ENCODE peak calls at places on chromosomes 13 and 19, in five cellular contexts. C is NCI-H1417; R is WERI-Rb-1; A is activated CD4-positive, alpha-beta T cell treated with anti-CD3 and anti-CD28 coated beads, Interleukin-2, amount 10 ng/mL, durations not matched to agents 7 days and 5 days; H is LoVo. T is an unnamed sample.

GRCh38 chr19:47309608-47310007 is at the start of gene C5AR1:
- DNase-seq in A (no peak), C (no peak), R (no peak), H (no peak), T (peak)

GRCh38 chr19:39307233-39307821 is 11.1 kb downstream of the IFNL1 start:
- DNase-seq in R (no peak), C (peak), A (no peak), H (no peak), T (no peak)

GRCh38 chr13:52001120-52001731 is 10.0 kb downstream of the ATP7B start:
- DNase-seq in C (peak), A (no peak), R (no peak), H (peak), T (peak)

GRCh38 chr19:49150106-49150943 is 4.9 kb downstream of the HRC start:
- DNase-seq in A (peak), H (peak), C (peak), R (peak), T (peak)

GRCh38 chr19:49793561-49793840 is 19.6 kb downstream of the FUZ start:
- DNase-seq in R (no peak), H (peak), A (no peak), C (no peak), T (no peak)

GRCh38 chr13:29845440-29846056 is 4.9 kb downstream of the UBL3 start:
- DNase-seq in H (no peak), A (no peak), C (no peak), R (no peak), T (no peak)

GRCh38 chr13:112615391-112615790 is 27.4 kb upstream of the TUBGCP3 start:
- DNase-seq in R (peak), C (no peak), H (no peak), A (no peak), T (no peak)

GRCh38 chr19:2528543-2529173 is 52.7 kb downstream of the GADD45B start:
- DNase-seq in R (no peak), A (no peak), H (no peak), C (no peak), T (no peak)

GRCh38 chr19:2977686-2978466 is 512 bp downstream of the TLE6 start:
- DNase-seq in R (no peak), C (no peak), A (no peak), H (no peak), T (no peak)

GRCh38 chr13:95955255-95955654 is 97.9 kb downstream of the UGGT2 start:
- DNase-seq in A (no peak), H (no peak), C (no peak), R (no peak), T (no peak)

GRCh38 chr19:18717601-18718000 is 34.1 kb downstream of the CRTC1 start:
- DNase-seq in A (no peak), R (no peak), H (no peak), C (no peak), T (no peak)

GRCh38 chr19:40241125-40241808 is 14.8 kb upstream of the CCNP start:
- DNase-seq in R (no peak), H (no peak), C (no peak), A (no peak), T (no peak)

GRCh38 chr13:94073006-94073744 is 406.3 kb downstream of the DCT start:
- DNase-seq in H (no peak), C (no peak), A (no peak), R (no peak), T (no peak)

GRCh38 chr13:25249001-25249543 is 38.2 kb downstream of the MTMR6 start:
- DNase-seq in R (peak), C (no peak), H (no peak), A (no peak), T (no peak)

GRCh38 chr13:68378294-68378693 is 1148.2 kb upstream of the PCDH9 start:
- DNase-seq in R (no peak), H (no peak), C (no peak), A (no peak), T (no peak)

GRCh38 chr13:97127842-97128241 is 94.3 kb upstream of the MBNL2 start:
- DNase-seq in H (no peak), C (no peak), R (no peak), A (no peak), T (no peak)

GRCh38 chr19:28859811-28860210 is 353.1 kb downstream of the UQCRFS1 start:
- DNase-seq in A (no peak), C (no peak), R (no peak), H (no peak), T (no peak)